ENCODE peak calls at places on chromosome 9, in five cellular contexts. T is IMR-90, S is activated B cell treated with CpG ODN at 0.5 μM for 24 hours, N is adrenal gland, V is Calu3. L is an unnamed sample.

GRCh38 chr9:38073882-38074281 is 4.9 kb upstream of the SHB start:
- DNase-seq in T (no peak), S (no peak), N (no peak), V (no peak), L (no peak)

GRCh38 chr9:126496781-126497667 is 116.7 kb upstream of the LMX1B start:
- DNase-seq in T (no peak), S (no peak), N (no peak), V (no peak), L (no peak)

GRCh38 chr9:136807281-136808074 is at the start of gene RABL6:
- DNase-seq in T (peak), S (peak), N (peak), V (peak), L (peak)

GRCh38 chr9:72037571-72037970 is 22.8 kb downstream of the C9orf57 start:
- DNase-seq in T (no peak), S (no peak), N (no peak), V (no peak), L (no peak)

GRCh38 chr9:136239135-136239962 is 6.3 kb downstream of the QSOX2 start:
- DNase-seq in T (no peak), S (no peak), N (peak), V (no peak), L (no peak)

GRCh38 chr9:132411091-132411508 is 1.1 kb downstream of the CFAP77 start:
- DNase-seq in T (peak), S (peak), N (peak), V (peak), L (peak)

GRCh38 chr9:5817776-5818336 is 15.1 kb downstream of the ERMP1 start:
- DNase-seq in T (peak), S (no peak), N (peak), V (peak), L (no peak)

GRCh38 chr9:121398374-121398773 is 28.3 kb upstream of the STOM start:
- DNase-seq in T (peak), S (no peak), N (no peak), V (no peak), L (no peak)

GRCh38 chr9:12604154-12604825 is 88.9 kb upstream of the TYRP1 start:
- DNase-seq in T (no peak), S (no peak), N (peak), V (peak), L (no peak)

GRCh38 chr9:30235068-30235467 is 2149.4 kb upstream of the ACO1 start:
- DNase-seq in T (no peak), S (no peak), N (no peak), V (no peak), L (no peak)

GRCh38 chr9:84754461-84754860 is 84.9 kb downstream of the NTRK2 start:
- DNase-seq in T (peak), S (no peak), N (no peak), V (no peak), L (no peak)

GRCh38 chr9:126705311-126705766 is 91.6 kb downstream of the LMX1B start:
- DNase-seq in T (peak), S (peak), N (peak), V (peak), L (peak)

GRCh38 chr9:97565262-97565661 is 63.8 kb downstream of the TMOD1 start:
- DNase-seq in T (no peak), S (no peak), N (no peak), V (no peak), L (no peak)

GRCh38 chr9:109253637-109254284 is 67.1 kb downstream of the EPB41L4B start:
- DNase-seq in T (peak), S (no peak), N (no peak), V (no peak), L (no peak)

GRCh38 chr9:114311571-114312512 is 11.1 kb upstream of the ORM1 start:
- DNase-seq in T (no peak), S (no peak), N (no peak), V (no peak), L (no peak)

GRCh38 chr9:107237873-107238272 is 45.2 kb upstream of the RAD23B start:
- DNase-seq in T (no peak), S (no peak), N (no peak), V (no peak), L (no peak)

GRCh38 chr9:69949396-69949795 is 94.3 kb upstream of the MAMDC2 start:
- DNase-seq in T (peak), S (no peak), N (no peak), V (no peak), L (no peak)

GRCh38 chr9:107712390-107712789 is 222.8 kb upstream of the KLF4 start:
- DNase-seq in T (peak), S (no peak), N (no peak), V (peak), L (no peak)

GRCh38 chr9:109652971-109653370 is 127.0 kb upstream of the PALM2AKAP2 start:
- DNase-seq in T (peak), S (no peak), N (peak), V (peak), L (no peak)

GRCh38 chr9:113993838-113994540 is 84.1 kb downstream of the AMBP start:
- DNase-seq in T (peak), S (no peak), N (peak), V (no peak), L (no peak)

GRCh38 chr9:128882677-128883590 is 1.0 kb downstream of the LRRC8A start:
- DNase-seq in T (no peak), S (no peak), N (peak), V (no peak), L (no peak)

GRCh38 chr9:109012009-109012875 is 1.1 kb downstream of the CTNNAL1 start:
- DNase-seq in T (peak), S (peak), N (peak), V (peak), L (no peak)

GRCh38 chr9:136926154-136926704 is 18.3 kb downstream of the FBXW5 start:
- DNase-seq in T (no peak), S (no peak), N (no peak), V (no peak), L (no peak)

GRCh38 chr9:109918359-109919163 is 138.6 kb downstream of the PALM2AKAP2 start:
- DNase-seq in T (no peak), S (no peak), N (no peak), V (no peak), L (no peak)

GRCh38 chr9:68577778-68578591 is 37.3 kb upstream of the TMEM252 start:
- DNase-seq in T (no peak), S (no peak), N (peak), V (no peak), L (no peak)

GRCh38 chr9:88998911-88999310 is 7.6 kb downstream of the S1PR3 start:
- DNase-seq in T (no peak), S (no peak), N (peak), V (no peak), L (no peak)

GRCh38 chr9:26181836-26182235 is 503.6 kb upstream of the TUSC1 start:
- DNase-seq in T (no peak), S (no peak), N (no peak), V (no peak), L (no peak)

GRCh38 chr9:125982798-125983406 is 235.7 kb downstream of the PBX3 start:
- DNase-seq in T (no peak), S (no peak), N (no peak), V (no peak), L (no peak)

GRCh38 chr9:92887880-92888338 is 10.1 kb upstream of the ZNF484 start:
- DNase-seq in T (no peak), S (no peak), N (no peak), V (no peak), L (no peak)

GRCh38 chr9:98008764-98009163 is 25.6 kb downstream of the ANP32B start:
- DNase-seq in T (no peak), S (no peak), N (no peak), V (no peak), L (no peak)

DNA sequence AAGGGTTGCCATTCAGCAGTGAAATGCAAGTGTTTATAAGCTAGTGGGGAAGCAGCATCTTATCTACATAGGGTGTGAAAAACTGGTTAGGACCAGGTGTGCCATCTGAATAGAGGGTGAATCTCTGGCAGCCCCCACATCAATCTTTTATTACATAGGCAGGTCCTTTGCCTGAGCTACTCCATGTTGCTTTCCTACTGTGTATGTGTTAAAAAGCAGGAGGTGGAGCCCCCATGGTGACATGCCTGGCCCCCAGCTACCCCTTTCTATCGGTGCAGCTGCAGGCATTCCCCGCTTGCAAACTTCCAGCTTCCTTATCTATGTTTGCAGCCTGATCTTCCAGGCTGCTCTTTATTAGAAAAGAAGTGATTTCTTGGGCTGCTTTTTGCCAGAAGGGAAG is 353.5 kb downstream of the SPATA31D1 start:
- DNase-seq in T (no peak), S (no peak), N (no peak), V (no peak), L (no peak)
- TF ChIP-seq CTCF in T (no peak), S (no peak), N (no peak), V (no peak), L (no peak)

DNA sequence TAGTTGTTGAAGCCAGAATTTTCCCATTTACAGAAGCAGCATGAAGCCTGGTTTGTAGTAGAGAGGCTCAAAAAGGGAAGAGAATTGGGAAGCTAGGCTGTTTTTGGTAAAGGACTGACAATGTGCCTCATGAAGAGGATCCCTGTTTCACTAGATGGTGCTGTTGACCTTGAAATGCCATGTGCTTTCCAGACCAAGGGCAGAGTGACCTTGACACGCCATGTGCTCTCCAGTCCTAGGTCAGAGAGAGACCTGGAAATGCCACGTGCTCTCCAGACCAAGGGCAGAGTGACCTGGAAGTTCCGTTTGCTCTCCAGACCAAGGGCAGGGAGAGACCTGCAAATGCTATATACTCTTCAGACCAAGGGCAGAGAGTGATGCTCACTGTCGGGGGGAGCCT is 32.0 kb downstream of the UNC13B start:
- DNase-seq in T (peak), S (no peak), N (no peak), V (no peak), L (no peak)
- TF ChIP-seq CTCF in T (peak), S (no peak), N (no peak), V (no peak), L (no peak)

DNA sequence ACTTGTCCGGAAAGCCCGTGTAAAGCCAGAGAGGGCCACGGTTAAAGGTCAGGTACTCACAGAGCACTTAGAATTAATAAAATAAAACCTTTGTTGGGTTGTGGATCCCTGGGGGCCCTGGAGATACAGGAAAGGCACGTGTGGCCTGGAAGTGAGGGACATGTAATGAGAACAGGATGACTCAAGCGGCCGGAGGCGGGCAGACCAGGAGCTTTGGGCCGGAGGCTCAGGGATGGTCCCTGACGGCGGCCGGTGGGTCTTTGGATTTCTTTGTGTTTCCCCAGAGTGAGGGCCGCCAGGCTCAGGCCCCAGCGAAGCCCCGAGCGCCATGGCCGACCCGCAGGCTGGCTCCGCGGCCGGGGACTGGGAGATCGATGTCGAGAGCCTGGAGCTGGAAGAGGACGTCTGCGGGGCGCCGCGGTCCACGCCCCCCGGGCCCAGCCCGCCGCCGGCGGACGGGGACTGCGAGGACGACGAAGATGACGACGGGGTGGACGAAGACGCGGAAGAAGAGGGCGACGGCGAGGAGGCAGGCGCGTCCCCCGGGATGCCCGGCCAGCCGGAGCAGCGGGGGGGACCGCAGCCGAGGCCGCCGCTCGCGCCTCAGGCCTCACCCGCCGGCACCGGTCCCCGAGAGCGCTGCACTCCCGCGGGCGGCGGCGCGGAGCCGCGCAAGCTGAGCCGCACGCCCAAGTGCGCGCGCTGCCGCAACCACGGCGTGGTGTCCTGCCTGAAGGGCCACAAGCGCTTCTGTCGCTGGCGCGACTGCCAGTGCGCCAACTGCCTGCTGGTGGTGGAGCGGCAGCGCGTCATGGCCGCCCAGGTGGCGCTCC is 1.3 kb downstream of the DMRT2 start:
- DNase-seq in T (no peak), S (no peak), N (no peak), V (no peak), L (peak)
- TF ChIP-seq CTCF in T (no peak), S (no peak), N (no peak), V (no peak), L (peak)

DNA sequence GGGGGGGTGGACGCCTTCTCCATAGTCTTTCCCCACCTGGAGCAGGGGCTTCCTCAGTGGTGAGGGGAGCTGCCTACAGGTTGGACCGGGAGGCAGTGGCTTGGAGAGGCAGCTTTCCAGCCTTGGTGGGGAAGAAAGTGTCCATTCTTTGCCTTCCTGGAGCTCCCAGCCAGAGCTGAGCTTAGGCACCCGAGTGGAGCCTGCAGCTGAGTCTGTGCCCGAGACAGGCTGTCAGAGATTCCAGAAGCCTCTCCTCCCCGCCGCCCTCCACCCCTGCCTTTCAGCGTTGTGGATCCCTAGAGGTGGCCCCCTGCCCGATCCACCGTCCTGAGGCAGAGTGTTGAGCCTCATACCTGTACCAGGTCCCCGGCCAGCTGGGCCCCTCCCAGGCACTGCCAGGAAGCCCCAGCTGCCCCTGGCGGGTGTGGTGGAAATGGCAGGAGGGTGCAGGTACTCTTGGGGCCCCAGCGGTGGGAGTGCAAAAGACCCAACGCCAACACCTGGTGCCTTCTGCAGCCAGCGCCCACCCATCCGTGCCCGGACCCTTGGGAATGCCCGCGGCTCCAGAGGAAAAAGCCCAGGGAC is 112.0 kb downstream of the RXRA start:
- DNase-seq in T (no peak), S (no peak), N (no peak), V (no peak), L (no peak)
- TF ChIP-seq CTCF in T (no peak), S (no peak), N (no peak), V (no peak), L (no peak)

GRCh38 chr9:79116064-79116463 is 455.7 kb upstream of the TLE4 start:
- DNase-seq in T (no peak), S (no peak), N (no peak), V (no peak), L (no peak)
- TF ChIP-seq CTCF in T (no peak), S (no peak), N (no peak), V (no peak), L (no peak)

GRCh38 chr9:116152390-116152789 is 1.2 kb upstream of the PAPPA start:
- DNase-seq in T (peak), S (no peak), N (no peak), V (no peak), L (no peak)
- TF ChIP-seq CTCF in T (peak), S (no peak), N (no peak), V (no peak), L (peak)

GRCh38 chr9:86983260-86984255 is 36.3 kb upstream of the GAS1 start:
- DNase-seq in T (peak), S (no peak), N (peak), V (no peak), L (no peak)

GRCh38 chr9:86985132-86985531 is 37.8 kb upstream of the GAS1 start:
- DNase-seq in T (no peak), S (no peak), N (no peak), V (no peak), L (no peak)

GRCh38 chr9:86990276-86990675 is 43.0 kb upstream of the GAS1 start:
- DNase-seq in T (no peak), S (no peak), N (no peak), V (no peak), L (no peak)

GRCh38 chr9:86993830-86994229 is 46.5 kb upstream of the GAS1 start:
- DNase-seq in T (no peak), S (no peak), N (no peak), V (no peak), L (no peak)

DNA sequence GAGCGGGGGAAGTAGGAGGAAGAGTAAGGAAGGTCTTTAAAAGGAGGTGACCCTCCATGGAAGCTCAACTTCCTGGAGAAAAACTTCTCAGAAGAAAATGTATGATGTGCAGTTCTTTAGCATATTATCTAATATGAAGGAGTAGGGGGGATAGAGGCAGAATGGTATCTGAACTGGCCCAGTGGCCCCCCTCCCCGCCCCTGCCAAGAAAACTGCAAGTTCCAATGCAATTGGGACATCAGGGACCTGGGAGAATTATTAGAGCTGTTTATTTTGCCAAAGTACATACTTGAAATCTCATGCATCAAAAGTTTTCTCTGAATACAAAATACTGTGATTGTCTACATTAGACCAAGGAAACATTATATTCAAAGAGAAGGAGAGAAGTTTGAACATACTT is 40.6 kb upstream of the GAS1 start:
- DNase-seq in T (no peak), S (no peak), N (no peak), V (no peak), L (no peak)
- TF ChIP-seq CTCF in T (no peak), S (no peak), N (no peak), V (no peak), L (no peak)

L was measured in progenitor cell of endocrine pancreas.